ENCODE peak calls at places on chromosomes 6 and 20, in seven cellular contexts. One of them, this sample, is unnamed.

GRCh38 chr6:64815718-64816117 is 891.3 kb downstream of the EYS start:
- DNase-seq in CD4-positive, CD25-positive, alpha-beta regulatory T cell: no peak
- DNase-seq in breast epithelium: no peak
- DNase-seq in epithelial cell of prostate: no peak
- DNase-seq in HCT116: no peak
- DNase-seq in uterus: no peak
- DNase-seq in ovary: no peak
- DNase-seq in this sample: no peak

GRCh38 chr6:44925100-44925739 is 402.9 kb upstream of the RUNX2 start:
- DNase-seq in HCT116: no peak
- DNase-seq in breast epithelium: no peak
- DNase-seq in CD4-positive, CD25-positive, alpha-beta regulatory T cell: peak; percentile 16
- DNase-seq in epithelial cell of prostate: peak; percentile 18
- DNase-seq in uterus: no peak
- DNase-seq in ovary: no peak
- DNase-seq in this sample: no peak

GRCh38 chr6:34005845-34006644 is 139.8 kb downstream of the GRM4 start:
- DNase-seq in epithelial cell of prostate: no peak
- DNase-seq in uterus: no peak
- DNase-seq in ovary: no peak
- DNase-seq in HCT116: no peak
- DNase-seq in CD4-positive, CD25-positive, alpha-beta regulatory T cell: no peak
- DNase-seq in breast epithelium: no peak
- DNase-seq in this sample: no peak

GRCh38 chr6:134199848-134200606 is 117.9 kb downstream of the SGK1 start:
- DNase-seq in ovary: no peak
- DNase-seq in uterus: no peak
- DNase-seq in breast epithelium: no peak
- DNase-seq in epithelial cell of prostate: no peak
- DNase-seq in HCT116: no peak
- DNase-seq in CD4-positive, CD25-positive, alpha-beta regulatory T cell: no peak
- DNase-seq in this sample: no peak

GRCh38 chr6:13484827-13485226 is 2.6 kb downstream of the GFOD1 start:
- DNase-seq in HCT116: no peak
- DNase-seq in CD4-positive, CD25-positive, alpha-beta regulatory T cell: no peak
- DNase-seq in breast epithelium: no peak
- DNase-seq in ovary: no peak
- DNase-seq in uterus: no peak
- DNase-seq in epithelial cell of prostate: no peak
- DNase-seq in this sample: no peak

GRCh38 chr6:14286144-14286543 is 168.6 kb downstream of the CD83 start:
- DNase-seq in epithelial cell of prostate: no peak
- DNase-seq in ovary: peak; percentile 26
- DNase-seq in CD4-positive, CD25-positive, alpha-beta regulatory T cell: no peak
- DNase-seq in uterus: no peak
- DNase-seq in breast epithelium: no peak
- DNase-seq in HCT116: peak; percentile 35
- DNase-seq in this sample: no peak

GRCh38 chr6:5078121-5078695 is 6.9 kb upstream of the PPP1R3G start:
- DNase-seq in breast epithelium: no peak
- DNase-seq in uterus: no peak
- DNase-seq in epithelial cell of prostate: no peak
- DNase-seq in CD4-positive, CD25-positive, alpha-beta regulatory T cell: peak; percentile 16
- DNase-seq in HCT116: peak; percentile 34
- DNase-seq in ovary: no peak
- DNase-seq in this sample: no peak

GRCh38 chr6:113496157-113496556 is 361.0 kb upstream of the MARCKS start:
- DNase-seq in uterus: no peak
- DNase-seq in ovary: no peak
- DNase-seq in HCT116: no peak
- DNase-seq in breast epithelium: no peak
- DNase-seq in epithelial cell of prostate: no peak
- DNase-seq in CD4-positive, CD25-positive, alpha-beta regulatory T cell: no peak
- DNase-seq in this sample: no peak

GRCh38 chr20:58086763-58087566 is 141.5 kb downstream of the ANKRD60 start:
- DNase-seq in CD4-positive, CD25-positive, alpha-beta regulatory T cell: peak; percentile 2
- DNase-seq in ovary: no peak
- DNase-seq in HCT116: peak; percentile 16
- DNase-seq in epithelial cell of prostate: no peak
- DNase-seq in breast epithelium: no peak
- DNase-seq in uterus: no peak
- DNase-seq in this sample: peak; percentile 56

GRCh38 chr20:32450484-32451061 is 92.4 kb downstream of the ASXL1 start:
- DNase-seq in ovary: peak; percentile 52
- DNase-seq in uterus: no peak
- DNase-seq in epithelial cell of prostate: no peak
- DNase-seq in HCT116: no peak
- DNase-seq in CD4-positive, CD25-positive, alpha-beta regulatory T cell: no peak
- DNase-seq in breast epithelium: no peak
- DNase-seq in this sample: no peak

GRCh38 chr6:82088978-82089855 is 158.3 kb downstream of the IBTK start:
- DNase-seq in HCT116: no peak
- DNase-seq in ovary: no peak
- DNase-seq in CD4-positive, CD25-positive, alpha-beta regulatory T cell: no peak
- DNase-seq in breast epithelium: no peak
- DNase-seq in epithelial cell of prostate: no peak
- DNase-seq in uterus: no peak
- DNase-seq in this sample: no peak

GRCh38 chr20:62481441-62482135 is 5.8 kb upstream of the GATA5 start:
- DNase-seq in HCT116: no peak
- DNase-seq in epithelial cell of prostate: no peak
- DNase-seq in CD4-positive, CD25-positive, alpha-beta regulatory T cell: no peak
- DNase-seq in breast epithelium: no peak
- DNase-seq in uterus: no peak
- DNase-seq in ovary: no peak
- DNase-seq in this sample: no peak

GRCh38 chr6:11392778-11393507 is 144.6 kb upstream of the TMEM170B start:
- DNase-seq in CD4-positive, CD25-positive, alpha-beta regulatory T cell: no peak
- DNase-seq in ovary: no peak
- DNase-seq in breast epithelium: no peak
- DNase-seq in uterus: no peak
- DNase-seq in HCT116: no peak
- DNase-seq in epithelial cell of prostate: no peak
- DNase-seq in this sample: no peak

GRCh38 chr20:24102290-24102689 is 113.7 kb upstream of the GGTLC1 start:
- DNase-seq in breast epithelium: no peak
- DNase-seq in HCT116: no peak
- DNase-seq in uterus: no peak
- DNase-seq in CD4-positive, CD25-positive, alpha-beta regulatory T cell: peak; percentile 29
- DNase-seq in epithelial cell of prostate: no peak
- DNase-seq in ovary: no peak
- DNase-seq in this sample: no peak

GRCh38 chr6:84639396-84639795 is 125.0 kb downstream of the TBX18 start:
- DNase-seq in breast epithelium: no peak
- DNase-seq in epithelial cell of prostate: no peak
- DNase-seq in uterus: no peak
- DNase-seq in HCT116: no peak
- DNase-seq in CD4-positive, CD25-positive, alpha-beta regulatory T cell: no peak
- DNase-seq in ovary: no peak
- DNase-seq in this sample: no peak

GRCh38 chr6:150491131-150491795 is 108.4 kb upstream of the PLEKHG1 start:
- DNase-seq in CD4-positive, CD25-positive, alpha-beta regulatory T cell: peak; percentile 65
- DNase-seq in breast epithelium: no peak
- DNase-seq in uterus: no peak
- DNase-seq in HCT116: peak; percentile 57
- DNase-seq in epithelial cell of prostate: peak; percentile 53
- DNase-seq in ovary: no peak
- DNase-seq in this sample: no peak

DNA sequence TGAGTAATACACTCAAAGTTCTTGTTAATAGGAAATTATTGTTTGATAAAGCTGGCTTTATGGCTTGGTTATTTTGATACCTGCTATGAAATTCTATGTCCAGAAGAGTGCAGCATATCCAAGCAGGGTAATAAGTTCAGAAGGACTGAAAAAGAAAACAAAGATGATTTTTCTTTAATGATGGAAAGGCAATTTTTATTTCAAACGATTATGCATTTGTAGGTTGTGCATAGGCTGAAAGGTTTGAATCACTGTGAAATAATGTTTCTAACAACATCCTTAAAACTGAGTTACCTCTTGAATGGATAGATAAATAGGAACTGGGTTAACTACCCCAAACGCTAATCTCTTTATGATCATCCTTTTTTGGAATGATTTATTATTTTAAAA is 1.4 kb upstream of the MAN1A1 start:
- DNase-seq in CD4-positive, CD25-positive, alpha-beta regulatory T cell: peak; percentile 66
- DNase-seq in breast epithelium: no peak
- DNase-seq in uterus: no peak
- DNase-seq in ovary: no peak
- DNase-seq in HCT116: peak; percentile 22
- DNase-seq in epithelial cell of prostate: no peak
- DNase-seq in this sample: no peak
- H3K27ac ChIP-seq in CD4-positive, CD25-positive, alpha-beta regulatory T cell: no peak overlapping the region
- H3K27ac ChIP-seq in breast epithelium: peak overlapping the region; percentile 95
- H3K27ac ChIP-seq in uterus: peak overlapping the region; percentile 96
- H3K27ac ChIP-seq in ovary: no peak overlapping the region
- H3K27ac ChIP-seq in HCT116: peak overlapping the region; percentile 78
- H3K27ac ChIP-seq in epithelial cell of prostate: no peak overlapping the region
- H3K27ac ChIP-seq in this sample: peak overlapping the region; percentile 97

GRCh38 chr6:111566873-111567517 is 38.7 kb downstream of the TRAF3IP2 start:
- DNase-seq in ovary: no peak
- DNase-seq in HCT116: no peak
- DNase-seq in breast epithelium: no peak
- DNase-seq in epithelial cell of prostate: no peak
- DNase-seq in uterus: no peak
- DNase-seq in CD4-positive, CD25-positive, alpha-beta regulatory T cell: peak; percentile 44
- DNase-seq in this sample: no peak

GRCh38 chr6:111563581-111563980 is 42.1 kb downstream of the TRAF3IP2 start:
- DNase-seq in ovary: no peak
- DNase-seq in HCT116: no peak
- DNase-seq in breast epithelium: no peak
- DNase-seq in CD4-positive, CD25-positive, alpha-beta regulatory T cell: no peak
- DNase-seq in uterus: no peak
- DNase-seq in epithelial cell of prostate: no peak
- DNase-seq in this sample: no peak

GRCh38 chr6:111564482-111564945 is 41.2 kb downstream of the TRAF3IP2 start:
- DNase-seq in breast epithelium: no peak
- DNase-seq in ovary: no peak
- DNase-seq in CD4-positive, CD25-positive, alpha-beta regulatory T cell: no peak
- DNase-seq in HCT116: no peak
- DNase-seq in uterus: peak; percentile 71
- DNase-seq in epithelial cell of prostate: no peak
- DNase-seq in this sample: peak; percentile 88

GRCh38 chr6:111566222-111566717 is 39.4 kb downstream of the TRAF3IP2 start:
- DNase-seq in breast epithelium: no peak
- DNase-seq in ovary: no peak
- DNase-seq in CD4-positive, CD25-positive, alpha-beta regulatory T cell: no peak
- DNase-seq in uterus: no peak
- DNase-seq in HCT116: no peak
- DNase-seq in epithelial cell of prostate: no peak
- DNase-seq in this sample: no peak

DNA sequence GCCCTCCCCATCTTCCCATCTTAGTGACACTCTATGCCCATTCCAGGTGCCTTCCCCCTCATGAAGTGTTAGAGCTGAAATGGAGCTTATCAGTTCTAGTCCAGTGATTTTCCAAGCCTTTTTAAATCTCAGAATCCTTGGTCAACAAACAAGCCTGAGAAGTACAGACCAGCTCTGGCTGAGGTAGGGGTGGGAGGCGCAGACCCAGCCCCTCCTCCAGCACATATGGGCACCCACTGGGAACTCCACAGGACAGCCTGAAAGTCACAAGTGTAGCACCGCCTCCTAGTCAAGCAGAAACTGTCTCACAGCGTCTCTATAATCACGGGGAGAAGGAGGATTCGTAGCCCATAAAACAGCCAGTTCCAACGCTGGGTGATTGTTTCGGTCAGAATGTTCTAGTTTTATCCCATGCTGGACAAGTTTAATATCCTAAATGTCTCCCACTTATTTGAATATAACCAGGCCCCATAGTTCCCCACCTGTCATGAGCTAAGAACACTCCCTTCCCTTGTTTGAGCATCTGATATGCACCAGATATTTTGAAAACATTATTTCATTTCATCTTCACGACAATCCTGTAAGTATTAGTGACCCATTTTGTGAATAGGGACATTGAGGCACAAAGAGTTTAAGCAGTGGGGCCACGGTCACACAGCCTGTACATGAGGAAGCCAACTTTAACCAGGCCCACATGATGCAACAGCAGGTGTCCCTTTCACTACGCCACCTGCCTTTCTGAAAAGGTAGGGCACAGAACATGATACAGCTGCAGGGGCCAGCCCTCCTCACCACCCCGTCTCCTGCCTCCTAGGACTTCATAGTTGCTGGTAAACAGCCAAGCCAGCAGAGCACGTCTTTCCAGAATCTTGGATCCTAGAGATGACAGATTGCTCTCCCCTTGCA is 40.1 kb downstream of the TRAF3IP2 start:
- DNase-seq in epithelial cell of prostate: no peak
- DNase-seq in ovary: no peak
- DNase-seq in CD4-positive, CD25-positive, alpha-beta regulatory T cell: peak; percentile 52
- DNase-seq in HCT116: no peak
- DNase-seq in breast epithelium: no peak
- DNase-seq in uterus: no peak
- DNase-seq in this sample: no peak
- H3K27ac ChIP-seq in epithelial cell of prostate: peak overlapping the region; percentile 70
- H3K27ac ChIP-seq in ovary: no peak overlapping the region
- H3K27ac ChIP-seq in CD4-positive, CD25-positive, alpha-beta regulatory T cell: no peak overlapping the region
- H3K27ac ChIP-seq in HCT116: no peak overlapping the region
- H3K27ac ChIP-seq in breast epithelium: peak overlapping the region; percentile 49
- H3K27ac ChIP-seq in uterus: peak overlapping the region; percentile 93
- H3K27ac ChIP-seq in this sample: peak overlapping the region; percentile 80

GRCh38 chr20:436476-436875 is 25.9 kb downstream of the TBC1D20 start:
- DNase-seq in breast epithelium: no peak
- DNase-seq in ovary: no peak
- DNase-seq in CD4-positive, CD25-positive, alpha-beta regulatory T cell: no peak
- DNase-seq in HCT116: no peak
- DNase-seq in uterus: no peak
- DNase-seq in epithelial cell of prostate: no peak
- DNase-seq in this sample: no peak

GRCh38 chr20:437787-438486 is 24.4 kb downstream of the TBC1D20 start:
- DNase-seq in CD4-positive, CD25-positive, alpha-beta regulatory T cell: peak; percentile 17
- DNase-seq in HCT116: no peak
- DNase-seq in epithelial cell of prostate: no peak
- DNase-seq in breast epithelium: peak; percentile 35
- DNase-seq in ovary: no peak
- DNase-seq in uterus: no peak
- DNase-seq in this sample: no peak

GRCh38 chr20:440148-440547 is 22.2 kb downstream of the TBC1D20 start:
- DNase-seq in breast epithelium: peak; percentile 6
- DNase-seq in uterus: no peak
- DNase-seq in ovary: no peak
- DNase-seq in HCT116: no peak
- DNase-seq in epithelial cell of prostate: no peak
- DNase-seq in CD4-positive, CD25-positive, alpha-beta regulatory T cell: no peak
- DNase-seq in this sample: no peak

GRCh38 chr20:440636-441035 is 21.7 kb downstream of the TBC1D20 start:
- DNase-seq in breast epithelium: no peak
- DNase-seq in uterus: no peak
- DNase-seq in ovary: no peak
- DNase-seq in epithelial cell of prostate: no peak
- DNase-seq in CD4-positive, CD25-positive, alpha-beta regulatory T cell: no peak
- DNase-seq in HCT116: no peak
- DNase-seq in this sample: no peak

GRCh38 chr20:438581-439469 is 23.5 kb downstream of the TBC1D20 start:
- DNase-seq in CD4-positive, CD25-positive, alpha-beta regulatory T cell: peak; percentile 78
- DNase-seq in HCT116: no peak
- DNase-seq in uterus: no peak
- DNase-seq in epithelial cell of prostate: no peak
- DNase-seq in breast epithelium: peak; percentile 38
- DNase-seq in ovary: no peak
- DNase-seq in this sample: no peak
- H3K27ac ChIP-seq in CD4-positive, CD25-positive, alpha-beta regulatory T cell: peak overlapping the region; percentile 55
- H3K27ac ChIP-seq in HCT116: no peak overlapping the region
- H3K27ac ChIP-seq in uterus: no peak overlapping the region
- H3K27ac ChIP-seq in epithelial cell of prostate: no peak overlapping the region
- H3K27ac ChIP-seq in breast epithelium: no peak overlapping the region
- H3K27ac ChIP-seq in ovary: no peak overlapping the region
- H3K27ac ChIP-seq in this sample: no peak overlapping the region

GRCh38 chr6:111614833-111615582 is 9.3 kb upstream of the TRAF3IP2 start:
- DNase-seq in uterus: no peak
- DNase-seq in HCT116: no peak
- DNase-seq in ovary: no peak
- DNase-seq in CD4-positive, CD25-positive, alpha-beta regulatory T cell: no peak
- DNase-seq in epithelial cell of prostate: no peak
- DNase-seq in breast epithelium: no peak
- DNase-seq in this sample: no peak
- H3K27ac ChIP-seq in uterus: no peak overlapping the region
- H3K27ac ChIP-seq in HCT116: no peak overlapping the region
- H3K27ac ChIP-seq in ovary: no peak overlapping the region
- H3K27ac ChIP-seq in CD4-positive, CD25-positive, alpha-beta regulatory T cell: no peak overlapping the region
- H3K27ac ChIP-seq in epithelial cell of prostate: peak overlapping the region; percentile 10
- H3K27ac ChIP-seq in breast epithelium: no peak overlapping the region
- H3K27ac ChIP-seq in this sample: no peak overlapping the region